ENCODE peak calls at places on chromosome X, in four cellular contexts. M is HepG2, D is spleen, I is K562. R is an unnamed sample. For H3K27me3, the result is how much of the 10 kb centered on the place peaks cover.

GRCh38 chrX:1451676-1452496 is 823 bp downstream of the ASMTL start:
- DNase-seq in M (no peak), D (peak), I (no peak), R (peak)

GRCh38 chrX:67543818-67544217 is at the start of gene AR:
- DNase-seq in M (no peak), D (peak), I (no peak), R (peak)

GRCh38 chrX:84187501-84188319 is at the start of gene RPS6KA6:
- DNase-seq in M (no peak), D (peak), I (no peak), R (no peak)

GRCh38 chrX:107978707-107979307 is 3.4 kb downstream of the TEX13B start:
- DNase-seq in M (peak), D (no peak), I (peak), R (no peak)

GRCh38 chrX:106932492-106932923 is 12.3 kb downstream of the CLDN2 start:
- DNase-seq in M (peak), D (no peak), I (no peak), R (no peak)

GRCh38 chrX:130108647-130109428 is 1.5 kb downstream of the ELF4 start:
- DNase-seq in M (peak), D (peak), I (peak), R (no peak)

GRCh38 chrX:46587158-46587557 is 13.6 kb downstream of the CHST7 start:
- DNase-seq in M (no peak), D (no peak), I (no peak), R (no peak)

GRCh38 chrX:295136-295535 is 14.0 kb downstream of the PLCXD1 start:
- DNase-seq in M (no peak), D (peak), I (no peak), R (no peak)

GRCh38 chrX:154653048-154653401 is 354 bp downstream of the CTAG2 start:
- DNase-seq in M (no peak), D (no peak), I (no peak), R (no peak)

GRCh38 chrX:96181571-96181970 is 503.1 kb upstream of the DIAPH2 start:
- DNase-seq in M (no peak), D (no peak), I (no peak), R (no peak)

GRCh38 chrX:30144971-30145731 is 70.2 kb upstream of the MAGEB2 start:
- DNase-seq in M (no peak), D (no peak), I (no peak), R (no peak)

GRCh38 chrX:113305496-113305895 is 464.9 kb upstream of the AMOT start:
- DNase-seq in M (no peak), D (no peak), I (no peak), R (no peak)

GRCh38 chrX:13029341-13029740 is 15.1 kb downstream of the FAM9C start:
- DNase-seq in M (no peak), D (no peak), I (no peak), R (peak)

GRCh38 chrX:40088299-40088625 is 9.5 kb downstream of the BCOR start:
- DNase-seq in M (no peak), D (no peak), I (no peak), R (no peak)
- H3K27me3 ChIP-seq in M (under half), D (under half), I (under half), R (under half)

GRCh38 chrX:14922437-14922836 is 49.2 kb downstream of the MOSPD2 start:
- DNase-seq in M (no peak), D (no peak), I (no peak), R (no peak)
- TF ChIP-seq CTCF in M (no peak), D (no peak), I (no peak), R (no peak)

DNA sequence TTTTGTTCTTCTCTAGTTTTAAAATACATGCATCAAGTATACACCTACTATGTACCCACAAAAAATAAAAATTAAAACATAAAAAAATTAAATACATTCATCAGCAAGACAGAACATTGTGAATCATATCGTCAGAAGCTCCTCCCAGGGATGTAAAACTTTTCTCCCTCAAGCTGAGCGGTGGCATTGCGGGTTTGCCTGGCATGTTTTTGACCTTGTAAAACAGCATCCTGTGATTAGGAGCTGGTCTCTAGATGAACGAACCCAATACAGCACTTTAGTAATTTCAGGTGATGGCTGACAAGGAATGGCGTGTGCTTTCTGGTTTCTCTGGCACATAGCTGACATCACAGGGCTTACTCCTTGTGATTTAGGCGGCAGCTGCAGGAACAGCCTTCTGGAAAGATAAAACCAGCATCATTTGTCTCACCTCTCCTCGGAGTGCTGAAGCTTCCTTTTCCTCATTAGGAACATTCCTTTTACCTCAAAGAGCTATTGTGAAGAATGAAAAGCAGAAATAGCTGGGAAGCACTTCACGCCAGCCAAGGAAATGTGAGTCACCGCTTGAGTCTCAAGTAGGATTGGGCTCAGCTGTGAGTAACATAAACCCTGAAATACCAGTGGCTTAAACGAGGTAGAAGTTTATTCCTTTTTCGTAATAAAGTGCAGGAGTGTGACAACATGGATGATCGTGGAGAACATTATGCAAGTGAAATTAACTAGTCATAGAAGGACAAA is 44.3 kb downstream of the NYX start:
- DNase-seq in M (no peak), D (no peak), I (no peak), R (no peak)
- TF ChIP-seq POLR2AphosphoS5 in M (no peak), D (no peak), I (no peak), R (peak)

GRCh38 chrX:48833531-48834138 is 1.8 kb downstream of the PCSK1N start:
- DNase-seq in M (peak), D (no peak), I (no peak), R (no peak)
- H3K27me3 ChIP-seq in M (under half), D (under half), I (under half), R (half or more)

GRCh38 chrX:153438522-153438921 is 7.3 kb downstream of the TREX2 start:
- DNase-seq in M (peak), D (no peak), I (no peak), R (no peak)
- TF ChIP-seq CTCF in M (peak), D (no peak), I (peak), R (no peak)

GRCh38 chrX:15854080-15854655 is 445 bp downstream of the AP1S2 start:
- DNase-seq in M (peak), D (peak), I (peak), R (peak)
- TF ChIP-seq POLR2AphosphoS5 in M (no peak), D (no peak), I (peak), R (no peak)

GRCh38 chrX:123959281-123960063 is 2.0 kb upstream of the STAG2 start:
- DNase-seq in M (no peak), D (peak), I (peak), R (peak)
- H3K27me3 ChIP-seq in M (under half), D (under half), I (under half), R (under half)

GRCh38 chrX:135463937-135464336 is 42.2 kb downstream of the SMIM10L2A start:
- DNase-seq in M (peak), D (no peak), I (no peak), R (no peak)
- TF ChIP-seq CTCF in M (no peak), D (no peak), I (peak), R (no peak)

GRCh38 chrX:68789966-68790365 is 38.9 kb upstream of the EFNB1 start:
- DNase-seq in M (no peak), D (no peak), I (no peak), R (no peak)
- TF ChIP-seq POLR2AphosphoS5 in M (no peak), D (no peak), I (no peak), R (no peak)

R was measured in stomach.